ENCODE peak calls at places on chromosomes 1 and 21, in four cellular contexts. R is HepG2, G is GM12878, M is K562. J is an unnamed sample.

GRCh38 chr21:31418355-31419001 is 74.4 kb upstream of the TIAM1 start:
- DNase-seq in G (no peak), R (no peak), M (no peak), J (no peak)

GRCh38 chr1:23931481-23931880 is 18.3 kb upstream of the CNR2 start:
- DNase-seq in G (no peak), M (no peak), R (no peak), J (no peak)

GRCh38 chr21:26850116-26850643 is 5.0 kb upstream of the ADAMTS1 start:
- DNase-seq in R (peak), M (no peak), G (peak), J (no peak)

GRCh38 chr1:43545321-43545685 is 14.6 kb downstream of the PTPRF start:
- DNase-seq in M (no peak), G (no peak), R (no peak), J (no peak)

GRCh38 chr1:227947425-227947677 is 381 bp downstream of the WNT9A start:
- DNase-seq in G (no peak), R (no peak), M (peak), J (peak)

GRCh38 chr1:226482975-226483660 is 65.4 kb upstream of the STUM start:
- DNase-seq in R (no peak), G (no peak), M (no peak), J (no peak)

GRCh38 chr1:162889989-162890388 is 29.0 kb upstream of the CCDC190 start:
- DNase-seq in R (no peak), M (no peak), G (no peak), J (no peak)

GRCh38 chr1:43540653-43541071 is 10.0 kb downstream of the PTPRF start:
- DNase-seq in M (no peak), G (no peak), R (no peak), J (no peak)

GRCh38 chr1:72285074-72285425 is 2.7 kb upstream of the NEGR1 start:
- DNase-seq in R (no peak), M (no peak), G (no peak), J (no peak)

GRCh38 chr1:54318415-54318814 is 87.8 kb downstream of the SSBP3 start:
- DNase-seq in G (no peak), M (no peak), R (no peak), J (no peak)
- TF ChIP-seq FOXK2 in G (no peak), M (no peak), R (no peak), J (no peak)

GRCh38 chr1:57461405-57461804 is 37.5 kb upstream of the DAB1 start:
- DNase-seq in M (no peak), R (peak), G (no peak), J (no peak)
- TF ChIP-seq BHLHE40 in M (no peak), R (no peak), G (no peak), J (no peak)

DNA sequence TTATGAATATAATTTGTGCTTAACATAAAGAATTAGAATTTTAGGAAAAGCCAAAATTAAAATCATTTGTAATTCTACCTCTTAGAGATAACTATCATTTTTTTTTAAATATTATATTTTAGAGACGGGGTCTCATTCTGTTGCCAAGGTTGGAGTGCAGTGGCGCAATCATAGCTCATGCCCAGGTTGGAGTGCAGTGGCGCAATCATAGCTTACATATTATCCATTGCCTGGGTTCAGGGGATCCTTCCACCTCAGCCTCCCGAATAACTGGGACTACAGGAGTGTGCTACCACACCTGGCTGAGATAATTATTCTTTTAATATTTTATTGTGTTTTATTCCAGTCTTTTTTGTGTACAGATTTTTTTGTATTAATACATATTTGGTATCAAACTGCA is 8.3 kb downstream of the RASAL2 start:
- DNase-seq in G (no peak), R (peak), M (no peak), J (no peak)
- TF ChIP-seq FOXK2 in G (no peak), R (no peak), M (no peak), J (no peak)

GRCh38 chr1:85276290-85277026 is at the start of gene BCL10:
- DNase-seq in G (peak), M (peak), R (peak), J (peak)

GRCh38 chr1:85277802-85278201 is 1.4 kb upstream of the BCL10 start:
- DNase-seq in M (no peak), R (no peak), G (no peak), J (no peak)

GRCh38 chr1:85277027-85277625 is 694 bp upstream of the BCL10 start:
- DNase-seq in R (no peak), G (no peak), M (no peak), J (no peak)

GRCh38 chr1:85274969-85275453 is 1.4 kb downstream of the BCL10 start:
- DNase-seq in G (no peak), M (no peak), R (peak), J (peak)

DNA sequence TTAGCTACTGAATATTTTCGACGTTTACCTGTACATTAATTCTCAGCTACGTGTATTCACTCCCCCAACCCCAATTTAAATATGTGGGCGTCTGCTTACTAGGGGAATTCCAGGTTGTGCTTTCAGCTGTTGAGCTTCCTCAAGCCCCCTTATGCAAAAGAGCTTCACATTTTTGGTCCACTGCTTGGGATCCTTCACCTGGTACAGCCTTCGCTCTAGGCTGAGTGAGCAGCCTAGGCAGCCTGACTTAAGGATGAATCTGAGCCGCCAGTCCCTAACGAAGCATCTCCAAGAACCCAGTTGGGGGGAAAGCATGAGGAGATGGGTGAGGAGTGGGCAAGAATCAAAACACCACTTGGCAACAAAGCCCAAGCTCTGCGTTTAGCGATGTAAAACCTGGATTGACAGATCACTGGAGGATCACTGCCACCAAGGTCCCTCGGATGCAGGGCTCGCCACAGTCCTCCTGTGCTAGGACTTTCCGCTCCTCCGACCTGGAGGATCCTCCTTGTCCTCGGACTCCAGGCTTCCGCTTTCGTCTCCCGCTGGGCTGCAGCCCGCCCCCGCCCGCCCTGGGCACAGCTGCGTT is 637 bp downstream of the BCL10 start:
- DNase-seq in M (no peak), G (no peak), R (no peak), J (no peak)
- TF ChIP-seq BHLHE40 in M (no peak), G (no peak), R (no peak), J (no peak)

GRCh38 chr1:214581785-214582184 is 21.2 kb upstream of the CENPF start:
- DNase-seq in G (no peak), M (no peak), R (no peak), J (no peak)
- TF ChIP-seq FOXK2 in G (no peak), M (no peak), R (no peak), J (no peak)

DNA sequence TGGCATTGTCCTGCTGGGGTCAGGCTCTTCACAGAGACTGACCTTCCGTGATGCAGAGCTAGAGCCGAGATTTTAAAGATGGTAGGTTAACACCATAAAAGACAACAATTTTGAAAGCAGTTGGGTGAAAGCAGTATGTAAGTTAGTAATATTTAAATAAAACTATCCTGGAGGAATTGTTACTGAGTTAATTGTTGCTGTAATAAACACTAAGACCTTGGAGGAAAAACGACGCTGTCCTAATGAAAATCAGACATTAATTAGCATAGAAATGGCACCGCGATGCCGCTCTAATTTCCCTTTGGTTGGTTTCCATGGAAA is 662 bp upstream of the ANP32E start:
- DNase-seq in M (peak), G (no peak), R (no peak), J (no peak)
- TF ChIP-seq BHLHE40 in M (no peak), G (no peak), R (no peak), J (no peak)

GRCh38 chr1:192835116-192835515 is 26.3 kb downstream of the RGS2 start:
- DNase-seq in G (no peak), R (no peak), M (no peak), J (no peak)

GRCh38 chr1:192826791-192827477 is 18.1 kb downstream of the RGS2 start:
- DNase-seq in G (no peak), R (no peak), M (no peak), J (no peak)

GRCh38 chr1:192832492-192832891 is 23.7 kb downstream of the RGS2 start:
- DNase-seq in M (no peak), G (no peak), R (no peak), J (no peak)

GRCh38 chr1:192830596-192831241 is 21.9 kb downstream of the RGS2 start:
- DNase-seq in M (no peak), R (no peak), G (no peak), J (no peak)

DNA sequence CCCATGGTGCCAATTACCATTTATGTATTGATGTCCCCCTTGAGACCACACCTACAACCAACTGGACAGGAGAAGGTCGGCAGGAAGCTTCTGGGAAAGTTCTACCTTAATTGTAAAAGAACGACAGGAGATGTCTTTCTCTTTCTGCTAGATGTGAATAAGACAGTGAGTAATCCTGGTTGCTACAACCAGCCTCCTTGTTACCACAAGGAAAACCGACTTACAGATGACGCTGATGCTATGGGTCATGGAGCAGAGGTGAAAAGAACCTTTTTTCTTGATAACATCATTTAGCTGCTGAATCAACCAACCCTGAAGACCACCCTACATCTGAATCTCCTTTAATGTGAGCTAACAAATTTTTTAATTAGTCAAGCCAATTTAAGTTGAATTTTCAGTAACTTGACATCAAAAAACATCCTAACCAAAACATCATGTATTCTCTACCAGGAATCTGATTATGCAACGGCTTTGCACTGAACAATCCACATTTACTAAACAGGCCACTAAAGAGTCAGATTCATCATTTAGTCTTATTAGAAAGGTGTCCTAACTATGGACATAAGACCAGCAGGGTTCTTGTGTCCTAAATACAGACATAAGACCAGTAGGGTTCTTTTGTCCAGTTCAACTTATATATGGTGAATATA is 23.0 kb downstream of the RGS2 start:
- DNase-seq in G (no peak), R (no peak), M (no peak), J (no peak)
- TF ChIP-seq FOXK2 in G (no peak), R (no peak), M (no peak), J (no peak)

GRCh38 chr1:145916745-145917144 is 1.8 kb downstream of the PEX11B start:
- DNase-seq in G (no peak), M (peak), R (no peak), J (no peak)
- TF ChIP-seq BHLHE40 in G (no peak), M (no peak), R (no peak), J (no peak)

GRCh38 chr1:207058878-207059867 is 6.1 kb downstream of the PFKFB2 start:
- DNase-seq in G (no peak), M (peak), R (no peak), J (no peak)

GRCh38 chr1:207062058-207062457 is 9.0 kb downstream of the PFKFB2 start:
- DNase-seq in M (no peak), R (no peak), G (no peak), J (no peak)

GRCh38 chr1:207058252-207058651 is 5.2 kb downstream of the PFKFB2 start:
- DNase-seq in G (no peak), R (no peak), M (no peak), J (no peak)

GRCh38 chr1:207060596-207060995 is 7.5 kb downstream of the PFKFB2 start:
- DNase-seq in R (no peak), G (no peak), M (no peak), J (no peak)

DNA sequence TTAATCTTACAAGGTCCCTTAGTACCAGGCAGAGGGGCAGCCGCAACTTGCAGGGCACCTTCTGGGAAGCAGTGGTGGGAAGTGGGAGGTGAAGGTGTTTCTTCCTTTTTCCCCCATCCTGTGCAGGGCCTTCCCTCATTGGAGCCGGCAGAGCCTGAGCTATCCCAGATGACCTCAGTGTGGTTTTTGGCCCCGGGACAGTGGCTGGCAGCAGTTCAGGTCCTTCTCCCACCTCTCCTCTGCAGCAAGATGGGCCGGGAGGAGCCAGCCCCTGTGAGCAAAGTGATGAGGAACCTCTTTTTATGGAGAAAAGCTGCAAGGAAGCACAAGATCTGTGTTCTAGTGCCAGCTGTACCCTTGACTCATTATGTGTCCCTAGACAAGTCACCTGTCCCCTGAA is 6.8 kb downstream of the PFKFB2 start:
- DNase-seq in M (no peak), G (no peak), R (no peak), J (no peak)
- TF ChIP-seq FOXK2 in M (no peak), G (no peak), R (no peak), J (no peak)

J was measured in HEK293T.